ENCODE peak calls at places on chromosomes 16 and 17, in six cellular contexts. D, F, Q, O, A and N are unnamed samples.

GRCh38 chr16:86205521-86206245 is 304.6 kb upstream of the FOXF1 start:
- DNase-seq in D (no peak), F (no peak), Q (no peak), O (no peak), A (no peak), N (no peak)

GRCh38 chr17:45341389-45342158 is 24.8 kb upstream of the MAP3K14 start:
- DNase-seq in D (no peak), F (no peak), Q (peak), O (no peak), A (peak), N (no peak)

GRCh38 chr16:71807905-71808592 is 585 bp downstream of the AP1G1 start:
- DNase-seq in D (peak), F (peak), Q (no peak), O (no peak), A (no peak), N (no peak)

GRCh38 chr17:47878203-47879027 is 17.6 kb upstream of the SP2 start:
- DNase-seq in D (no peak), F (no peak), Q (no peak), O (no peak), A (no peak), N (no peak)

GRCh38 chr17:75848523-75849303 is 4.5 kb upstream of the UNC13D start:
- DNase-seq in D (no peak), F (peak), Q (no peak), O (no peak), A (no peak), N (no peak)

GRCh38 chr17:68387485-68387884 is 69.8 kb downstream of the WIPI1 start:
- DNase-seq in D (no peak), F (no peak), Q (no peak), O (no peak), A (no peak), N (no peak)

GRCh38 chr17:39027037-39027436 is 59.8 kb upstream of the FBXO47 start:
- DNase-seq in D (no peak), F (no peak), Q (no peak), O (no peak), A (no peak), N (no peak)

GRCh38 chr16:66667944-66668343 is 28.6 kb downstream of the CMTM4 start:
- DNase-seq in D (no peak), F (no peak), Q (no peak), O (no peak), A (no peak), N (no peak)

GRCh38 chr16:2146739-2147138 is 1.7 kb upstream of the RAB26 start:
- DNase-seq in D (no peak), F (no peak), Q (no peak), O (no peak), A (no peak), N (no peak)